ENCODE peak calls at places on chromosomes 11 and 22, in nine cellular contexts. W is activated CD8-positive, alpha-beta T cell treated with anti-CD3 and anti-CD28 coated beads for 36 hours; K is MV-4-11; H is activated T-cell treated with anti-CD3 and anti-CD28 coated beads for 24 hours; F is EL; V is NCI-H69; M is A549; O is activated CD4-positive, alpha-beta T cell treated with anti-CD3 and anti-CD28 coated beads for 48 hours; S is NCI-H1105. A is an unnamed sample.

GRCh38 chr11:120431633-120432032 is 79.9 kb upstream of the GRIK4 start:
- DNase-seq in H (no peak), M (peak), S (no peak), K (no peak), O (peak), W (peak), F (peak), V (peak), A (peak)

GRCh38 chr11:45900916-45901617 is 6.0 kb downstream of the FREY1 start:
- DNase-seq in O (no peak), H (no peak), K (no peak), F (no peak), V (peak), S (peak), W (no peak), M (no peak), A (no peak)

GRCh38 chr11:118618115-118618990 is 10.9 kb downstream of the PHLDB1 start:
- DNase-seq in O (no peak), W (no peak), K (no peak), M (no peak), F (peak), H (no peak), V (peak), S (peak), A (no peak)

GRCh38 chr11:12581923-12582322 is 92.3 kb upstream of the TEAD1 start:
- DNase-seq in S (no peak), H (no peak), V (peak), O (no peak), K (no peak), F (peak), W (no peak), M (peak), A (no peak)

GRCh38 chr22:46220921-46221320 is 29.2 kb downstream of the CDPF1 start:
- DNase-seq in K (no peak), S (no peak), M (no peak), O (peak), F (peak), W (peak), V (no peak), H (no peak), A (no peak)

GRCh38 chr22:35070451-35071093 is 4.6 kb downstream of the ISX start:
- DNase-seq in H (no peak), F (no peak), S (no peak), K (peak), M (no peak), W (no peak), O (no peak), V (peak), A (no peak)

GRCh38 chr22:22698263-22698750 is 53.9 kb downstream of the GGTLC2 start:
- DNase-seq in W (no peak), K (peak), S (no peak), F (no peak), V (no peak), O (no peak), M (no peak), H (no peak), A (no peak)

GRCh38 chr11:128389461-128389976 is 197.8 kb downstream of the ETS1 start:
- DNase-seq in S (no peak), O (no peak), W (no peak), F (no peak), V (no peak), K (no peak), H (no peak), M (no peak), A (no peak)

GRCh38 chr11:26741036-26741435 is 19.2 kb upstream of the SLC5A12 start:
- DNase-seq in W (no peak), O (no peak), K (no peak), S (peak), H (no peak), V (peak), M (no peak), F (peak), A (no peak)

GRCh38 chr11:128790200-128790599 is 76.9 kb downstream of the KCNJ1 start:
- DNase-seq in W (no peak), O (no peak), K (no peak), S (no peak), H (no peak), M (no peak), F (no peak), V (no peak), A (no peak)

GRCh38 chr11:129280027-129280811 is 88.1 kb upstream of the ARHGAP32 start:
- DNase-seq in M (no peak), F (peak), O (peak), K (no peak), V (peak), S (no peak), H (peak), W (peak), A (peak)

GRCh38 chr11:124669193-124669592 is 4.3 kb downstream of the SIAE start:
- DNase-seq in O (peak), K (peak), F (peak), H (no peak), M (peak), V (peak), W (peak), S (peak), A (peak)

GRCh38 chr11:62010935-62011528 is 43.6 kb upstream of the FTH1 start:
- DNase-seq in F (no peak), K (no peak), S (no peak), O (no peak), V (no peak), W (no peak), M (no peak), H (no peak), A (no peak)

GRCh38 chr11:131198161-131198560 is 172.3 kb upstream of the NTM start:
- DNase-seq in M (no peak), F (no peak), V (no peak), W (no peak), K (no peak), O (no peak), H (no peak), S (no peak), A (no peak)

GRCh38 chr11:112457532-112457931 is 196.9 kb upstream of the PLET1 start:
- DNase-seq in V (no peak), W (no peak), M (no peak), F (no peak), H (no peak), K (no peak), S (no peak), O (no peak), A (no peak)

GRCh38 chr11:104467414-104467813 is 303.5 kb upstream of the PDGFD start:
- DNase-seq in V (no peak), W (no peak), S (no peak), O (no peak), M (no peak), K (no peak), F (no peak), H (no peak), A (no peak)

GRCh38 chr11:9601041-9601875 is 27.8 kb downstream of the WEE1 start:
- DNase-seq in W (peak), S (no peak), O (peak), V (peak), M (no peak), K (peak), F (peak), H (peak), A (peak)

GRCh38 chr11:122115520-122116343 is at the start of gene BLID:
- DNase-seq in F (peak), O (no peak), M (peak), V (peak), K (no peak), W (peak), H (no peak), S (no peak), A (no peak)

GRCh38 chr22:42644422-42645340 is 4.3 kb upstream of the ATP5MGL start:
- DNase-seq in K (peak), H (no peak), W (no peak), V (no peak), O (no peak), S (no peak), F (peak), M (no peak), A (no peak)

GRCh38 chr11:46710821-46711269 is 8.2 kb upstream of the F2 start:
- DNase-seq in W (no peak), K (peak), F (peak), O (no peak), H (no peak), M (peak), S (no peak), V (no peak), A (no peak)

GRCh38 chr11:17932472-17932871 is 80.4 kb downstream of the SERGEF start:
- DNase-seq in O (no peak), W (no peak), H (no peak), S (no peak), V (peak), K (no peak), F (no peak), M (no peak), A (no peak)

GRCh38 chr11:72686639-72687215 is 12.5 kb upstream of the PDE2A start:
- DNase-seq in S (no peak), K (no peak), O (no peak), F (no peak), M (no peak), V (no peak), H (no peak), W (no peak), A (no peak)

GRCh38 chr11:90135016-90135415 is 553 bp downstream of the NAALAD2 start:
- DNase-seq in F (no peak), O (no peak), K (no peak), V (no peak), M (no peak), H (no peak), S (no peak), W (no peak), A (no peak)

GRCh38 chr11:124874571-124875255 is 9.5 kb downstream of the ROBO3 start:
- DNase-seq in S (no peak), M (no peak), F (no peak), H (no peak), W (no peak), O (no peak), K (no peak), V (no peak), A (no peak)

GRCh38 chr11:45798793-45799441 is 6.0 kb upstream of the SLC35C1 start:
- DNase-seq in S (peak), V (peak), K (no peak), M (no peak), W (no peak), F (no peak), O (no peak), H (no peak), A (no peak)

GRCh38 chr11:73509188-73509587 is 88.7 kb downstream of the FAM168A start:
- DNase-seq in O (no peak), M (no peak), F (no peak), H (no peak), V (no peak), W (no peak), K (no peak), S (no peak), A (no peak)

GRCh38 chr11:494761-495536 is 12.1 kb downstream of the RNH1 start:
- DNase-seq in H (no peak), M (no peak), W (no peak), O (no peak), K (no peak), S (no peak), V (no peak), F (no peak), A (no peak)

GRCh38 chr22:48707749-48708557 is 1119.7 kb downstream of the BRD1 start:
- DNase-seq in O (no peak), K (no peak), W (no peak), V (no peak), M (no peak), F (no peak), S (no peak), H (no peak), A (no peak)

GRCh38 chr22:19672054-19672776 is 42.1 kb upstream of the SEPTIN5 start:
- DNase-seq in H (no peak), S (no peak), M (no peak), F (no peak), K (no peak), W (no peak), O (no peak), V (no peak), A (no peak)

GRCh38 chr11:102530558-102530957 is at the start of gene MMP7:
- DNase-seq in K (peak), W (no peak), M (peak), H (no peak), F (peak), S (no peak), V (peak), O (no peak), A (no peak)

GRCh38 chr11:125892994-125893393 is 5.5 kb downstream of the HYLS1 start:
- DNase-seq in W (no peak), K (no peak), O (no peak), F (no peak), V (no peak), S (no peak), M (no peak), H (no peak), A (no peak)

GRCh38 chr11:12449961-12450715 is 72.8 kb downstream of the PARVA start:
- DNase-seq in V (no peak), H (no peak), M (peak), K (no peak), W (no peak), F (peak), S (no peak), O (no peak), A (no peak)

GRCh38 chr11:112085822-112086421 is 634 bp downstream of the TIMM8B start:
- DNase-seq in H (peak), K (peak), S (no peak), V (peak), F (peak), O (peak), M (peak), W (peak), A (no peak)

GRCh38 chr11:69122642-69123431 is 32.9 kb upstream of the SMIM38 start:
- DNase-seq in V (peak), S (no peak), W (peak), M (peak), K (no peak), O (peak), H (peak), F (peak), A (peak)

GRCh38 chr11:68928481-68928880 is 24.8 kb downstream of the IGHMBP2 start:
- DNase-seq in M (no peak), K (peak), V (no peak), O (no peak), F (no peak), W (no peak), H (no peak), S (no peak), A (no peak)

GRCh38 chr11:10694481-10695239 is 1.1 kb upstream of the IRAG1 start:
- DNase-seq in H (no peak), M (no peak), W (no peak), S (no peak), K (no peak), F (peak), V (no peak), O (no peak), A (no peak)

GRCh38 chr22:45233386-45233785 is 7.3 kb downstream of the KIAA0930 start:
- DNase-seq in H (no peak), O (no peak), K (no peak), F (no peak), V (no peak), S (no peak), W (no peak), M (no peak), A (no peak)